ENCODE peak calls at places on chromosomes 11 and 22, in ten cellular contexts. A, H, U, X, O, J, R, C, G and F are unnamed samples.

GRCh38 chr22:30325065-30325720 is 1.5 kb downstream of the TBC1D10A start:
- DNase-seq in U (peak), R (peak), H (no peak), C (peak), A (no peak), J (no peak), X (no peak), O (peak), G (no peak), F (peak)

GRCh38 chr11:116981216-116981887 is 116.9 kb downstream of the SIK3 start:
- DNase-seq in O (no peak), H (no peak), R (peak), C (no peak), X (no peak), A (no peak), U (peak), G (no peak), J (no peak), F (no peak)

GRCh38 chr11:67179892-67180490 is 60.9 kb downstream of the KDM2A start:
- DNase-seq in G (no peak), X (peak), H (no peak), R (peak), C (no peak), A (no peak), U (peak), O (no peak), J (no peak), F (peak)

GRCh38 chr11:830295-831131 is 2.2 kb upstream of the CD151 start:
- DNase-seq in O (peak), R (peak), C (peak), A (peak), J (peak), H (peak), U (peak), X (no peak), G (no peak), F (peak)

GRCh38 chr11:32053151-32053550 is 37.7 kb upstream of the RCN1 start:
- DNase-seq in U (peak), X (no peak), R (peak), G (no peak), H (no peak), O (no peak), A (no peak), C (no peak), J (no peak), F (no peak)

GRCh38 chr11:2208691-2209369 is 37.2 kb upstream of the TH start:
- DNase-seq in A (peak), C (no peak), U (no peak), J (no peak), R (no peak), G (no peak), H (no peak), O (no peak), X (no peak), F (no peak)

GRCh38 chr11:72378704-72379383 is 55.5 kb downstream of the CLPB start:
- DNase-seq in J (no peak), G (no peak), A (no peak), O (no peak), H (no peak), C (no peak), X (no peak), R (no peak), U (peak), F (no peak)

GRCh38 chr11:77361184-77361583 is 59.7 kb upstream of the GDPD4 start:
- DNase-seq in A (no peak), C (peak), X (peak), U (peak), R (peak), H (no peak), O (peak), J (no peak), G (no peak), F (peak)

GRCh38 chr11:27672836-27673464 is 27.3 kb downstream of the BDNF start:
- DNase-seq in O (no peak), X (peak), R (peak), H (no peak), G (no peak), C (no peak), U (peak), J (no peak), A (no peak), F (no peak)

GRCh38 chr11:6397156-6397555 is 6.9 kb downstream of the SMPD1 start:
- DNase-seq in J (no peak), O (no peak), R (peak), A (no peak), U (peak), H (no peak), X (no peak), C (peak), G (no peak), F (no peak)

GRCh38 chr22:20955548-20955947 is 11.5 kb upstream of the AIFM3 start:
- DNase-seq in U (no peak), C (peak), H (no peak), X (no peak), O (no peak), A (no peak), J (no peak), R (no peak), G (peak), F (no peak)

GRCh38 chr11:65310756-65311155 is 3.9 kb upstream of the CDC42EP2 start:
- DNase-seq in H (no peak), U (peak), R (peak), J (no peak), O (no peak), A (no peak), X (no peak), C (no peak), G (no peak), F (no peak)

GRCh38 chr22:47192651-47193437 is 430.4 kb downstream of the TBC1D22A start:
- DNase-seq in O (no peak), J (no peak), A (no peak), U (no peak), R (no peak), X (peak), C (no peak), G (peak), H (no peak), F (no peak)

GRCh38 chr11:119791047-119791446 is 62.0 kb upstream of the NECTIN1 start:
- DNase-seq in G (no peak), U (no peak), X (no peak), C (no peak), A (no peak), H (no peak), J (no peak), R (no peak), O (no peak), F (no peak)

GRCh38 chr22:44588348-44588747 is 90.3 kb upstream of the RTL6 start:
- DNase-seq in U (no peak), X (no peak), O (no peak), A (no peak), C (no peak), R (no peak), G (no peak), H (no peak), J (no peak), F (no peak)

GRCh38 chr22:44154431-44154942 is 26.2 kb upstream of the PARVG start:
- DNase-seq in C (peak), U (no peak), J (no peak), R (peak), O (no peak), G (no peak), X (no peak), H (no peak), A (no peak), F (peak)

GRCh38 chr22:47564651-47565050 is 802.2 kb downstream of the TBC1D22A start:
- DNase-seq in X (no peak), O (no peak), C (no peak), A (no peak), G (no peak), R (no peak), H (no peak), J (no peak), U (no peak), F (no peak)

GRCh38 chr11:115613986-115614625 is 109.9 kb upstream of the CADM1 start:
- DNase-seq in X (no peak), J (no peak), R (peak), G (no peak), H (no peak), A (no peak), O (no peak), U (no peak), C (peak), F (peak)

GRCh38 chr11:76824980-76825725 is 35.6 kb upstream of the ACER3 start:
- DNase-seq in R (peak), J (no peak), G (no peak), A (no peak), C (no peak), H (no peak), O (no peak), U (peak), X (no peak), F (no peak)

GRCh38 chr11:63769719-63770443 is 1.3 kb upstream of the ZFTA start:
- DNase-seq in J (no peak), G (no peak), H (no peak), X (no peak), U (no peak), A (no peak), R (peak), O (no peak), C (peak), F (no peak)

GRCh38 chr11:64639885-64640284 is 48.9 kb downstream of the SLC22A12 start:
- DNase-seq in H (no peak), J (no peak), A (no peak), R (no peak), G (no peak), O (no peak), C (no peak), U (no peak), X (no peak), F (no peak)

GRCh38 chr11:130159657-130160459 is at the start of gene ST14:
- DNase-seq in O (peak), H (no peak), X (peak), A (no peak), G (no peak), C (no peak), U (no peak), J (no peak), R (no peak), F (no peak)

GRCh38 chr22:26431151-26431995 is 2.3 kb downstream of the ASPHD2 start:
- DNase-seq in C (peak), X (no peak), A (no peak), H (no peak), U (no peak), O (no peak), R (peak), G (no peak), J (no peak), F (peak)

GRCh38 chr11:17280494-17281127 is 4.1 kb downstream of the NUCB2 start:
- DNase-seq in O (no peak), C (no peak), R (no peak), X (no peak), H (no peak), A (no peak), J (no peak), U (peak), G (no peak), F (peak)

GRCh38 chr11:46223252-46223513 is 54.3 kb upstream of the CREB3L1 start:
- DNase-seq in U (no peak), R (no peak), H (no peak), J (no peak), C (no peak), A (no peak), O (no peak), G (no peak), X (no peak), F (no peak)

GRCh38 chr11:61152816-61153592 is 8.2 kb downstream of the VPS37C start:
- DNase-seq in X (peak), O (no peak), J (no peak), G (no peak), U (peak), C (peak), A (no peak), R (peak), H (no peak), F (peak)

GRCh38 chr22:25853078-25853477 is 111.1 kb downstream of the MYO18B start:
- DNase-seq in X (no peak), J (no peak), H (no peak), A (no peak), C (no peak), G (no peak), R (no peak), U (no peak), O (no peak), F (no peak)

GRCh38 chr22:44186737-44187136 is 6.0 kb downstream of the PARVG start:
- DNase-seq in O (no peak), J (no peak), A (no peak), H (no peak), C (no peak), X (no peak), G (no peak), U (no peak), R (no peak), F (no peak)

GRCh38 chr11:103528596-103528995 is 419.4 kb downstream of the DYNC2H1 start:
- DNase-seq in A (no peak), C (peak), X (no peak), R (no peak), U (no peak), H (no peak), G (no peak), O (no peak), J (no peak), F (peak)

GRCh38 chr11:76783901-76784813 is 1.0 kb downstream of the TSKU start:
- DNase-seq in H (no peak), O (peak), U (peak), G (peak), C (peak), J (no peak), X (peak), R (peak), A (no peak), F (peak)

GRCh38 chr11:129959687-129960086 is 42.9 kb downstream of the PRDM10 start:
- DNase-seq in H (no peak), X (no peak), J (no peak), C (no peak), U (no peak), G (no peak), R (no peak), A (no peak), O (no peak), F (no peak)